ENCODE peak calls at places on chromosomes 6 and 20, in nine cellular contexts. One of them, this sample, is unnamed.

GRCh38 chr6:168047841-168048723 is 30.9 kb downstream of the FRMD1 start:
- DNase-seq in activated T-helper 1 cell treated with Interleukin-2 at 50 U/mL for 16 hours: no peak
- DNase-seq in NCI-H460: no peak
- DNase-seq in NCI-H187: no peak
- DNase-seq in H9: no peak
- DNase-seq in posterior vena cava: no peak
- DNase-seq in NCI-H526: no peak
- DNase-seq in HS-5: no peak
- DNase-seq in caudate nucleus: peak; percentile 48
- DNase-seq in this sample: no peak

GRCh38 chr6:13990830-13991229 is 66.1 kb downstream of the RNF182 start:
- DNase-seq in H9: no peak
- DNase-seq in NCI-H187: no peak
- DNase-seq in posterior vena cava: no peak
- DNase-seq in NCI-H526: no peak
- DNase-seq in activated T-helper 1 cell treated with Interleukin-2 at 50 U/mL for 16 hours: no peak
- DNase-seq in caudate nucleus: no peak
- DNase-seq in NCI-H460: no peak
- DNase-seq in HS-5: no peak
- DNase-seq in this sample: no peak

GRCh38 chr6:98957440-98957839 is 9.7 kb upstream of the FBXL4 start:
- DNase-seq in HS-5: peak; percentile 51
- DNase-seq in H9: no peak
- DNase-seq in posterior vena cava: no peak
- DNase-seq in NCI-H460: peak; percentile 38
- DNase-seq in NCI-H526: no peak
- DNase-seq in NCI-H187: no peak
- DNase-seq in activated T-helper 1 cell treated with Interleukin-2 at 50 U/mL for 16 hours: no peak
- DNase-seq in caudate nucleus: no peak
- DNase-seq in this sample: peak; percentile 15

GRCh38 chr20:47392015-47392720 is 35.7 kb upstream of the ZMYND8 start:
- DNase-seq in H9: no peak
- DNase-seq in posterior vena cava: no peak
- DNase-seq in NCI-H187: no peak
- DNase-seq in NCI-H460: peak; percentile 100
- DNase-seq in HS-5: peak; percentile 100
- DNase-seq in NCI-H526: peak; percentile 40
- DNase-seq in activated T-helper 1 cell treated with Interleukin-2 at 50 U/mL for 16 hours: no peak
- DNase-seq in caudate nucleus: no peak
- DNase-seq in this sample: no peak

GRCh38 chr6:74597266-74597665 is 608.6 kb downstream of the COL12A1 start:
- DNase-seq in NCI-H526: no peak
- DNase-seq in NCI-H187: no peak
- DNase-seq in activated T-helper 1 cell treated with Interleukin-2 at 50 U/mL for 16 hours: no peak
- DNase-seq in HS-5: no peak
- DNase-seq in posterior vena cava: no peak
- DNase-seq in NCI-H460: no peak
- DNase-seq in H9: no peak
- DNase-seq in caudate nucleus: no peak
- DNase-seq in this sample: no peak

GRCh38 chr6:34178361-34179105 is 32.6 kb upstream of the GRM4 start:
- DNase-seq in NCI-H187: no peak
- DNase-seq in H9: no peak
- DNase-seq in NCI-H460: no peak
- DNase-seq in activated T-helper 1 cell treated with Interleukin-2 at 50 U/mL for 16 hours: no peak
- DNase-seq in caudate nucleus: no peak
- DNase-seq in posterior vena cava: peak; percentile 31
- DNase-seq in HS-5: no peak
- DNase-seq in NCI-H526: no peak
- DNase-seq in this sample: no peak

GRCh38 chr6:85494551-85495337 is 44.9 kb downstream of the NT5E start:
- DNase-seq in activated T-helper 1 cell treated with Interleukin-2 at 50 U/mL for 16 hours: no peak
- DNase-seq in H9: no peak
- DNase-seq in NCI-H460: no peak
- DNase-seq in caudate nucleus: no peak
- DNase-seq in NCI-H526: no peak
- DNase-seq in NCI-H187: no peak
- DNase-seq in posterior vena cava: no peak
- DNase-seq in HS-5: no peak
- DNase-seq in this sample: no peak

GRCh38 chr20:1427457-1428054 is 34.7 kb upstream of the FKBP1A start:
- DNase-seq in activated T-helper 1 cell treated with Interleukin-2 at 50 U/mL for 16 hours: no peak
- DNase-seq in NCI-H526: no peak
- DNase-seq in caudate nucleus: no peak
- DNase-seq in NCI-H460: no peak
- DNase-seq in H9: peak; percentile 76
- DNase-seq in posterior vena cava: no peak
- DNase-seq in HS-5: no peak
- DNase-seq in NCI-H187: peak; percentile 92
- DNase-seq in this sample: no peak

GRCh38 chr6:42781546-42781810 is 374 bp upstream of the BICRAL start:
- DNase-seq in HS-5: no peak
- DNase-seq in posterior vena cava: no peak
- DNase-seq in NCI-H460: no peak
- DNase-seq in NCI-H526: no peak
- DNase-seq in H9: no peak
- DNase-seq in NCI-H187: no peak
- DNase-seq in caudate nucleus: no peak
- DNase-seq in activated T-helper 1 cell treated with Interleukin-2 at 50 U/mL for 16 hours: no peak
- DNase-seq in this sample: no peak

This sample was measured in mucosa of gallbladder.